ENCODE peak calls at places on chromosomes 13 and 19, in four cellular contexts. Y, U, N and H are unnamed samples.

GRCh38 chr19:42274065-42274682 is 5.1 kb downstream of the CIC start:
- DNase-seq in N (no peak), U (no peak), Y (no peak), H (no peak)

GRCh38 chr19:40284501-40285352 is at the start of gene AKT2:
- DNase-seq in Y (peak), N (peak), U (no peak), H (no peak)

GRCh38 chr19:42114412-42114811 is 17.8 kb downstream of the POU2F2 start:
- DNase-seq in N (no peak), Y (no peak), U (no peak), H (peak)

GRCh38 chr19:2888739-2889224 is 11.9 kb upstream of the ZNF57 start:
- DNase-seq in N (no peak), Y (no peak), U (no peak), H (no peak)

GRCh38 chr19:16559896-16560295 is 12.3 kb downstream of the SLC35E1 start:
- DNase-seq in Y (no peak), U (no peak), N (no peak), H (no peak)

GRCh38 chr19:11978492-11979100 is 13.8 kb downstream of the ZNF763 start:
- DNase-seq in N (no peak), U (no peak), Y (no peak), H (no peak)

GRCh38 chr19:39828015-39828633 is 5.8 kb downstream of the DYRK1B start:
- DNase-seq in U (no peak), Y (no peak), N (no peak), H (no peak)

GRCh38 chr13:41587490-41587889 is 130.1 kb downstream of the RGCC start:
- DNase-seq in U (no peak), N (no peak), Y (no peak), H (no peak)

GRCh38 chr13:111850976-111851375 is 216.0 kb upstream of the SOX1 start:
- DNase-seq in Y (no peak), N (no peak), U (no peak), H (no peak)

GRCh38 chr19:35719402-35720162 is 1.8 kb downstream of the KMT2B start:
- DNase-seq in U (no peak), Y (no peak), N (no peak), H (no peak)

GRCh38 chr19:50632151-50632835 is 7.4 kb downstream of the SYT3 start:
- DNase-seq in Y (no peak), N (no peak), U (no peak), H (no peak)
- TF ChIP-seq CTCF in Y (no peak), N (no peak), U (no peak), H (no peak)

GRCh38 chr19:44525721-44526430 is 3.6 kb downstream of the CEACAM20 start:
- DNase-seq in N (no peak), U (no peak), Y (no peak), H (no peak)
- TF ChIP-seq CTCF in N (no peak), U (peak), Y (no peak), H (no peak)

GRCh38 chr13:19984430-19985218 is 26.1 kb downstream of the ZMYM2 start:
- DNase-seq in U (no peak), N (no peak), Y (no peak), H (no peak)
- TF ChIP-seq CTCF in U (peak), N (peak), Y (peak), H (peak)

GRCh38 chr13:91141619-91142061 is 205.8 kb upstream of the MIR17HG start:
- DNase-seq in Y (no peak), N (no peak), U (no peak), H (no peak)

GRCh38 chr13:91145806-91146205 is 201.7 kb upstream of the MIR17HG start:
- DNase-seq in U (no peak), N (no peak), Y (no peak), H (no peak)

GRCh38 chr13:91142572-91142971 is 204.9 kb upstream of the MIR17HG start:
- DNase-seq in U (no peak), N (no peak), Y (no peak), H (no peak)

GRCh38 chr13:91148098-91148497 is 199.4 kb upstream of the MIR17HG start:
- DNase-seq in N (no peak), Y (no peak), U (no peak), H (no peak)

GRCh38 chr13:91144054-91144453 is 203.4 kb upstream of the MIR17HG start:
- DNase-seq in N (no peak), U (no peak), Y (no peak), H (no peak)
- TF ChIP-seq CTCF in N (no peak), U (no peak), Y (no peak), H (no peak)

GRCh38 chr13:62321139-62321538 is 905.5 kb upstream of the PCDH20 start:
- DNase-seq in U (no peak), N (no peak), Y (no peak), H (no peak)

GRCh38 chr13:62321895-62322294 is 906.2 kb upstream of the PCDH20 start:
- DNase-seq in Y (no peak), U (no peak), N (no peak), H (no peak)

GRCh38 chr13:62324842-62325241 is 909.2 kb upstream of the PCDH20 start:
- DNase-seq in U (no peak), Y (no peak), N (no peak), H (no peak)

GRCh38 chr13:62320731-62321130 is 905.1 kb upstream of the PCDH20 start:
- DNase-seq in N (no peak), Y (no peak), U (no peak), H (no peak)

GRCh38 chr13:62320129-62320724 is 904.6 kb upstream of the PCDH20 start:
- DNase-seq in N (no peak), U (no peak), Y (no peak), H (no peak)
- TF ChIP-seq CTCF in N (peak), U (no peak), Y (peak), H (peak)

GRCh38 chr13:50170447-50171037 is 155.3 kb downstream of the KCNRG start:
- DNase-seq in N (no peak), Y (no peak), U (no peak), H (no peak)
- TF ChIP-seq CTCF in N (no peak), Y (no peak), U (no peak), H (peak)

DNA sequence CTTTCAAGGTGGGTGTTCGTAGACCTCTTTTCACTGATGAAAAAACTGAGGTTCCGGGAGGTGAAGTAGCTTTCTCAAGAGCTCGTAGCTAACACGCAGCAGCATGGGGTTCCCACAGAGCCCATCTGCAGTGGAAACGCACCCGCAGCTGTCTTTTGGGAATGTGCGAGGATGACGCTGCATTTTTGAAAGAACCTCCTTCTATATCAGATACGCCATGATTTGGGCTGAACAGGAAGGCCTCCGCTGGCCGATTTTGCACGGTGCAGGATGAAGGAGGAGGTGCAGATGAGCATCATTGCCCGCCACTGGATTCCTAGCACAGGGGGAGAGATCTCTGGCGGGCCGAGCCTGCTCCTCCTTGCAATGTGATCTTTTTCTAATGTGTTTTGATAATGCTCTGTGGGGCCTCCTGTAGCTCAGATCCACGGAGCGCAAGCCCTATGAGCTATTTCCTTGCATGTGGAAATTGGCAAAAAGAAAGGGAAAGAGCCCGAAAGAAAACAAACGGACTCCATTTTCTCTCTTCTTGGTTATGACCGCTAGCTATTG is 55.5 kb downstream of the EFNB2 start:
- DNase-seq in Y (no peak), U (no peak), N (no peak), H (no peak)
- TF ChIP-seq CTCF in Y (no peak), U (no peak), N (no peak), H (no peak)

DNA sequence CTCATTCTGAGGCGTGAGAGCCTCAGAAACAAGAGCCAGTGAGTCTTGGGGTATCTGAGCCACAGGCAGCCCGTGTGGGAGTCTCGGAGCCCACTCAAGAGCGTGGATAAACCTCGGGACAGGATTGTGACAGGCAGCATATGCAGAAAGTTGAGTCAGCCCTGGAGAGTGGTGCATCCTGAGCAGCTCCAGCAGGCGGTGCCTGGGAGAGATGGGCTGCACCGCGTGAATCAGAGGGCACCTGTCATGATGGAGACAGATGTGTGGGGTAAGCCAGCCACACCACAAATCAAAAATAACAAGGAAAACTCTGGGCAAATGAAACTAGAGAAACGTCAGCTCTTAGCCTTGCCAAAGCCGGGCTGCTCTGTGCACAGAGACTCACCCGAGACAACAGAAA is 30.0 kb upstream of the POP4 start:
- DNase-seq in Y (no peak), U (no peak), N (no peak), H (no peak)
- TF ChIP-seq CTCF in Y (no peak), U (no peak), N (no peak), H (no peak)